ENCODE peak calls at places on chromosome 10, in six cellular contexts. W, F, P, Y, M and I are unnamed samples.

GRCh38 chr10:104638861-104639594 is 2.1 kb upstream of the SORCS3 start:
- DNase-seq in W (no peak), F (no peak), P (peak; percentile 15), Y (no peak), M (no peak), I (no peak)

GRCh38 chr10:91652364-91652763 is 19.5 kb upstream of the PPP1R3C start:
- DNase-seq in W (no peak), F (no peak), P (no peak), Y (peak; percentile 62), M (peak; percentile 100), I (peak; percentile 92)

GRCh38 chr10:129775681-129776080 is 188.4 kb downstream of the EBF3 start:
- DNase-seq in W (no peak), F (no peak), P (no peak), Y (no peak), M (no peak), I (no peak)

GRCh38 chr10:79001082-79001885 is 67.5 kb upstream of the ZMIZ1 start:
- DNase-seq in W (no peak), F (no peak), P (no peak), Y (no peak), M (no peak), I (no peak)

GRCh38 chr10:70174058-70174741 is 3.9 kb upstream of the SAR1A start:
- DNase-seq in W (no peak), F (no peak), P (peak; percentile 72), Y (no peak), M (no peak), I (no peak)

GRCh38 chr10:98377536-98377935 is 37.4 kb downstream of the PYROXD2 start:
- DNase-seq in W (no peak), F (no peak), P (no peak), Y (no peak), M (no peak), I (no peak)

GRCh38 chr10:21692909-21693308 is 158.9 kb downstream of the MLLT10 start:
- DNase-seq in W (no peak), F (no peak), P (no peak), Y (no peak), M (no peak), I (no peak)

GRCh38 chr10:95133016-95133752 is 60.9 kb upstream of the ACSM6 start:
- DNase-seq in W (peak; percentile 79), F (peak; percentile 57), P (peak; percentile 86), Y (peak; percentile 39), M (peak; percentile 43), I (peak; percentile 75)

GRCh38 chr10:44813201-44813600 is 97.9 kb upstream of the TMEM72 start:
- DNase-seq in W (no peak), F (no peak), P (no peak), Y (no peak), M (no peak), I (no peak)

GRCh38 chr10:32318476-32318896 is 28.5 kb downstream of the EPC1 start:
- DNase-seq in W (peak; percentile 33), F (no peak), P (peak; percentile 15), Y (no peak), M (no peak), I (no peak)

GRCh38 chr10:77070892-77071595 is 566.6 kb downstream of the KCNMA1 start:
- DNase-seq in W (no peak), F (no peak), P (no peak), Y (no peak), M (no peak), I (no peak)
- H3K9me3 ChIP-seq in W (no peaks in the 10 kb centered on the region), F (no peaks in the 10 kb centered on the region), P (no peaks in the 10 kb centered on the region), Y (no peaks in the 10 kb centered on the region), M (no peaks in the 10 kb centered on the region), I (no peaks in the 10 kb centered on the region)

GRCh38 chr10:93599778-93600177 is 1.3 kb downstream of the RBP4 start:
- DNase-seq in W (no peak), F (no peak), P (no peak), Y (no peak), M (no peak), I (no peak)
- H3K9me3 ChIP-seq in W (no peaks in the 10 kb centered on the region), F (no peaks in the 10 kb centered on the region), P (no peaks in the 10 kb centered on the region), Y (no peaks in the 10 kb centered on the region), M (no peaks in the 10 kb centered on the region), I (no peaks in the 10 kb centered on the region)

GRCh38 chr10:66466622-66467021 is 459.2 kb upstream of the LRRTM3 start:
- DNase-seq in W (no peak), F (no peak), P (no peak), Y (no peak), M (no peak), I (no peak)
- H3K9me3 ChIP-seq in W (no peaks in the 10 kb centered on the region), F (no peaks in the 10 kb centered on the region), P (no peaks in the 10 kb centered on the region), Y (no peaks in the 10 kb centered on the region), M (no peaks in the 10 kb centered on the region), I (no peaks in the 10 kb centered on the region)

GRCh38 chr10:116106611-116107010 is 166.4 kb downstream of the GFRA1 start:
- DNase-seq in W (no peak), F (no peak), P (no peak), Y (no peak), M (no peak), I (no peak)
- H3K9me3 ChIP-seq in W (no peaks in the 10 kb centered on the region), F (no peaks in the 10 kb centered on the region), P (no peaks in the 10 kb centered on the region), Y (peaks cover 4% of the 10 kb centered on the region), M (no peaks in the 10 kb centered on the region), I (no peaks in the 10 kb centered on the region)

DNA sequence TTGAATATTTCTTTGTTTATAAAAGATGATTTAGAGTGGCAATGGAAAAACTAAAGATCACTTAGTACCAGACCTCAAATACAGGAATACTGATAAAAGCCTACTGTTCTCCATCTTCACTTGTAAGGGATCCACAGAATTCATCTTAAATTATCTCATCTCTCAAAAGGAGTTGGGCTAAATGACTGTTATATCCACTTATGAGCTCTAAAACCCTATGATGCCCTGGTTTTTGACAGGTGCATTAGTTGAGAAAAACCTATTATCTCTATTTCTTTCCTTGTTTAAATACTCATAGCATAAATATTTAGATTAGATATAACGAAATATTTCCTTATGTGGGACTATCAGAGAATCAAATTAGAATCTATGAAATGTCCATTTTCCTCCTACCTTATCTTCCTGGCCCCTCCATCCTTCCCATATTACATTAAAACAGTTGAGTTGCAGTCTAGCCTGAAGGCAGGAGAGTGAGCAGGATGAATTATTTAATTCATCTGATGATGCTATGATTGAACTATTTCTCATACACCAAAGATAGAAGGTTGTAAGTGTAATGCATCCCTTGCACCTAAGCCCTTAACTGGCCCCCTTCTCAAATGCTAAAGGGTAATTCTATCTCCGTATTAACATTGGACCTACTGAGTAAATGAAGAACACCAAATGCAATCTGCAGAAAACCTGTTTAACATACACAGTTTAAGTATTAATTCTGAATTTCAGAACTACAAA is 29.7 kb downstream of the PPP3CB start:
- DNase-seq in W (no peak), F (no peak), P (no peak), Y (no peak), M (no peak), I (no peak)
- H3K9me3 ChIP-seq in W (no peaks in the 10 kb centered on the region), F (no peaks in the 10 kb centered on the region), P (no peaks in the 10 kb centered on the region), Y (no peaks in the 10 kb centered on the region), M (no peaks in the 10 kb centered on the region), I (no peaks in the 10 kb centered on the region)

DNA sequence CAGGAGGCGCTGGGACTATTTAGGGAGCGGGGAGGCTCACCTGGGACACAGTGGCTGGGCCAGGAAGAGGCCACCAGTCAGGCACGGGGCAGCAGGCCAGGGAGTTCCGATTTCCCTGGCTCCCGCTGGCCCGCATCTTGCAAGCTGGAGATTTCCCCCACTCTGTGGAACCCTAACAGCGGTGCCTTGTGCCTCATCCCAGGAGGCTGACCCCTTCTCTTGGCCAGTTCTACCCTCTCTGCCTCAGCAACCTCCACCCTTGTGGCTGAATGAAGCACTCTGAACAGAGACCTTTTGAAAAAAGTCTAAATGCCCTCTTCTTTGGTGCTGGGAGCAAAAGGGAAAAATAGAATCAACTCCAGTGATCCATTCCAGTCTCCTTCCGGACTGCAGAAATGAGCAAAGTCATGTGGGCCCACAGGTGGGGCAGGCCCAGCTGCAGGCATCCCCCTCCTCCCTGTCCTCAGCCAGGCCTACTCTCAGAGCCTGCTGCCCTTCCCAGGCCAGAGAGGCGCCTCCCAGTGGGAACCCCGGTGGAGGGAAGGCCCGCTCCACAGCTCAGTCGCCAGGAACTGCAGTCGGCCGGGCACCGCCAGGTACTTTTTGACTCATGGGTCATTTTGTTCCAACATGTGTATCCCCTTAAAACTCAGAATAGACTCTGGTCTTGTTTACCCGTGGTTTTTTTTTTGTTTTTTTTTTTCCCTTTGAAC is 155.5 kb downstream of the ZNF248 start:
- DNase-seq in W (no peak), F (no peak), P (no peak), Y (no peak), M (no peak), I (no peak)
- H3K9me3 ChIP-seq in W (no peaks in the 10 kb centered on the region), F (no peaks in the 10 kb centered on the region), P (no peaks in the 10 kb centered on the region), Y (peaks cover 61% of the 10 kb centered on the region), M (no peaks in the 10 kb centered on the region), I (no peaks in the 10 kb centered on the region)

GRCh38 chr10:10320981-10321380 is 696.7 kb upstream of the CELF2 start:
- DNase-seq in W (no peak), F (no peak), P (no peak), Y (peak; percentile 34), M (peak; percentile 67), I (no peak)

GRCh38 chr10:10313099-10313875 is 704.4 kb upstream of the CELF2 start:
- DNase-seq in W (no peak), F (no peak), P (no peak), Y (no peak), M (peak; percentile 15), I (no peak)

GRCh38 chr10:10317151-10317550 is 700.5 kb upstream of the CELF2 start:
- DNase-seq in W (no peak), F (no peak), P (no peak), Y (no peak), M (no peak), I (no peak)

GRCh38 chr10:10311966-10312365 is 705.7 kb upstream of the CELF2 start:
- DNase-seq in W (no peak), F (no peak), P (no peak), Y (no peak), M (no peak), I (no peak)

DNA sequence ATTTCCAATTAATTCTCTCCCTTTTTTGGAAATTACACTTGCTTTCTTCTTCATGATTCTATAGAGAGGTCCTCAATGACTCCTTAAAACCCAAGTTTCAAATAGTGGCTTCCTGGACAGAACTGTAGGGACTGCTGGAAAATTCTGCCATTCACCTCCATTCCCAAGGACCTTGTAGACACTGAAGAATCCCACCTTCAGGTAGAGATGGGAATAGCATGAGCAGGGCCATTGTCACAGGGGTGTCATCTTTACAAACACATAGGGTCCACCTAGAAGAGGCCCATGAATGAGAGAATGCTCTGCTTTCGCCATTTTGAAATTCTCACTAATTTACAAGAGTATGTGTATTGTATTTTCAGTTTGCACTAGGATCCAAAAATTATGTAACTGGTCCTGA is 701.7 kb upstream of the CELF2 start:
- DNase-seq in W (no peak), F (no peak), P (no peak), Y (no peak), M (no peak), I (no peak)
- H3K9me3 ChIP-seq in W (no peaks in the 10 kb centered on the region), F (no peaks in the 10 kb centered on the region), P (no peaks in the 10 kb centered on the region), Y (no peaks in the 10 kb centered on the region), M (no peaks in the 10 kb centered on the region), I (peaks cover 2% of the 10 kb centered on the region)

GRCh38 chr10:37384923-37385322 is 259.5 kb downstream of the ANKRD30A start:
- DNase-seq in W (no peak), F (no peak), P (no peak), Y (no peak), M (no peak), I (no peak)
- H3K9me3 ChIP-seq in W (no peaks in the 10 kb centered on the region), F (no peaks in the 10 kb centered on the region), P (no peaks in the 10 kb centered on the region), Y (peaks cover 33% of the 10 kb centered on the region), M (peaks cover 18% of the 10 kb centered on the region), I (no peaks in the 10 kb centered on the region)